ENCODE peak calls at places on chromosome 7, in five cellular contexts. V is HCT116, R is K562, W is GM12878, M is HepG2. L is an unnamed sample.

GRCh38 chr7:27108390-27109127 is 6.1 kb upstream of the HOXA2 start:
- DNase-seq in V (no peak), R (no peak), W (no peak), M (no peak), L (no peak)

GRCh38 chr7:7103343-7104313 is 78.7 kb upstream of the C1GALT1 start:
- DNase-seq in V (peak; percentile 48), R (peak; percentile 42), W (peak; percentile 7), M (peak; percentile 61), L (no peak)

GRCh38 chr7:22900784-22901183 is 78.1 kb upstream of the TOMM7 start:
- DNase-seq in V (no peak), R (no peak), W (no peak), M (no peak), L (no peak)

GRCh38 chr7:14023838-14024237 is 34.4 kb upstream of the ETV1 start:
- DNase-seq in V (no peak), R (no peak), W (no peak), M (no peak), L (no peak)

GRCh38 chr7:5564894-5565293 is 141.3 kb upstream of the TNRC18 start:
- DNase-seq in V (no peak), R (no peak), W (no peak), M (no peak), L (no peak)

GRCh38 chr7:52260046-52260665 is 775.3 kb upstream of the POM121L12 start:
- DNase-seq in V (no peak), R (no peak), W (no peak), M (no peak), L (no peak)

GRCh38 chr7:150856303-150857275 is 4.3 kb downstream of the AOC1 start:
- DNase-seq in V (no peak), R (no peak), W (no peak), M (no peak), L (peak; percentile 38)

GRCh38 chr7:158581440-158582088 is 6.1 kb downstream of the PTPRN2 start:
- DNase-seq in V (no peak), R (no peak), W (no peak), M (peak; percentile 80), L (no peak)

GRCh38 chr7:52352019-52352418 is 683.4 kb upstream of the POM121L12 start:
- DNase-seq in V (no peak), R (no peak), W (no peak), M (no peak), L (no peak)

GRCh38 chr7:71313562-71313961 is 181.6 kb downstream of the GALNT17 start:
- DNase-seq in V (no peak), R (no peak), W (no peak), M (no peak), L (no peak)

GRCh38 chr7:84446991-84447480 is 252.4 kb upstream of the SEMA3A start:
- DNase-seq in V (no peak), R (no peak), W (no peak), M (no peak), L (no peak)

GRCh38 chr7:70032673-70033072 is 434.4 kb downstream of the AUTS2 start:
- DNase-seq in V (no peak), R (no peak), W (no peak), M (no peak), L (no peak)

GRCh38 chr7:106862317-106863183 is 2.5 kb upstream of the PIK3CG start:
- DNase-seq in V (no peak), R (no peak), W (no peak), M (no peak), L (no peak)

GRCh38 chr7:96534221-96534620 is 175.4 kb downstream of the SEM1 start:
- DNase-seq in V (no peak), R (no peak), W (no peak), M (no peak), L (no peak)

GRCh38 chr7:44177570-44178131 is 11.6 kb downstream of the GCK start:
- DNase-seq in V (no peak), R (no peak), W (no peak), M (no peak), L (no peak)

GRCh38 chr7:66697451-66698438 is 42.8 kb upstream of the RABGEF1 start:
- DNase-seq in V (no peak), R (peak; percentile 24), W (no peak), M (peak; percentile 33), L (no peak)

GRCh38 chr7:33423646-33424020 is 294.3 kb downstream of the BBS9 start:
- DNase-seq in V (peak; percentile 10), R (peak; percentile 8), W (peak; percentile 24), M (peak; percentile 16), L (peak; percentile 3)

GRCh38 chr7:41540601-41541000 is 162.3 kb downstream of the INHBA start:
- DNase-seq in V (no peak), R (no peak), W (no peak), M (no peak), L (no peak)

GRCh38 chr7:255038-255435 is 34.9 kb upstream of the FOXL3 start:
- DNase-seq in V (no peak), R (no peak), W (no peak), M (no peak), L (no peak)

GRCh38 chr7:12607134-12607533 is 36.6 kb downstream of the SCIN start:
- DNase-seq in V (no peak), R (no peak), W (no peak), M (no peak), L (no peak)

GRCh38 chr7:55171157-55171556 is 152.3 kb downstream of the EGFR start:
- DNase-seq in V (no peak), R (no peak), W (no peak), M (no peak), L (no peak)

GRCh38 chr7:961546-962400 is 7.3 kb upstream of the ADAP1 start:
- DNase-seq in V (no peak), R (no peak), W (no peak), M (no peak), L (no peak)

DNA sequence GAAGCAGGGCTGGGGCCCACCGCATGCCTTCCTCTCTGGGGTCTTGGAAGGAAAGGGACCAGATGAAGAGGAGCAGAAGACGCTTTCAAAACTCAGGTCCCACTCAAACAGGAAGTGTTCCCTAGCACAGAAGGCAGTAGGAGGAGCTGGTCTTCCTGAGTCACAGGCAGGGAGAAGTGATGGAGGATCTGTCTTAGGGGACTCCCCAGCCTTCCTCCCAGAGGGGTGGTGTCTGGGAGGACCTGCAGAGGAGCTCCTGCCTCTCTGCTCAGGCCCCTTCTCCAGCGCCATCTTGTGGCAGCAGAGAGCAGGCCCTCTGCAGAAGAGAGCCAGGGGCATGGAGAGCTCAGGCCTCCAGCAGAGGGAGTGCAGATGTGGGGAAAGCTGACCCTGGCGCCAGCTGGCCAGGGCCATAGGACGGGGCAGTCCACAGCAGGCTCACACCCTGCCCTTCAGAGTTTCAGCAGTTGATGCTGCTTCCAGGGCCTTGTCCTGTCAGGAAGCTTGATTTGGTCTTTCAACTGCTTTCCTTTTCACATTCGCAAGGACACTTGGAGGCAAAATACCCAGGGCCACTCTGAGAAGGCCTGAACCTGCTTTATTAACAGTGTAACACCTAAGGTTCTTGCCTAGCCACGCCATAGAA is 62.2 kb upstream of the TARP start:
- DNase-seq in V (peak; percentile 73), R (peak; percentile 85), W (peak; percentile 82), M (peak; percentile 77), L (peak; percentile 91)
- TF ChIP-seq SIN3A in V (no peak), R (peak; percentile 61), W (no peak), M (no peak), L (no peak)

GRCh38 chr7:94374721-94375120 is 20.0 kb upstream of the COL1A2 start:
- DNase-seq in V (no peak), R (no peak), W (no peak), M (no peak), L (no peak)

GRCh38 chr7:94375167-94375566 is 19.5 kb upstream of the COL1A2 start:
- DNase-seq in V (no peak), R (no peak), W (no peak), M (no peak), L (no peak)

GRCh38 chr7:94376281-94376680 is 18.4 kb upstream of the COL1A2 start:
- DNase-seq in V (no peak), R (no peak), W (no peak), M (no peak), L (no peak)

GRCh38 chr7:94374231-94374630 is 20.5 kb upstream of the COL1A2 start:
- DNase-seq in V (no peak), R (no peak), W (no peak), M (no peak), L (no peak)

GRCh38 chr7:94375713-94376112 is 19.0 kb upstream of the COL1A2 start:
- DNase-seq in V (no peak), R (no peak), W (no peak), M (no peak), L (no peak)
- TF ChIP-seq CEBPB in V (no peak), R (no peak), W (no peak), M (no peak), L (no peak)

GRCh38 chr7:95433952-95434351 is 876 bp downstream of the PON2 start:
- DNase-seq in V (no peak), R (no peak), W (no peak), M (no peak), L (no peak)

GRCh38 chr7:95433129-95433528 is 1.7 kb downstream of the PON2 start:
- DNase-seq in V (no peak), R (no peak), W (no peak), M (no peak), L (no peak)

GRCh38 chr7:95435422-95435780 is 573 bp upstream of the PON2 start:
- DNase-seq in V (no peak), R (no peak), W (no peak), M (no peak), L (no peak)

GRCh38 chr7:95436407-95436806 is 1.6 kb upstream of the PON2 start:
- DNase-seq in V (no peak), R (no peak), W (no peak), M (no peak), L (no peak)

DNA sequence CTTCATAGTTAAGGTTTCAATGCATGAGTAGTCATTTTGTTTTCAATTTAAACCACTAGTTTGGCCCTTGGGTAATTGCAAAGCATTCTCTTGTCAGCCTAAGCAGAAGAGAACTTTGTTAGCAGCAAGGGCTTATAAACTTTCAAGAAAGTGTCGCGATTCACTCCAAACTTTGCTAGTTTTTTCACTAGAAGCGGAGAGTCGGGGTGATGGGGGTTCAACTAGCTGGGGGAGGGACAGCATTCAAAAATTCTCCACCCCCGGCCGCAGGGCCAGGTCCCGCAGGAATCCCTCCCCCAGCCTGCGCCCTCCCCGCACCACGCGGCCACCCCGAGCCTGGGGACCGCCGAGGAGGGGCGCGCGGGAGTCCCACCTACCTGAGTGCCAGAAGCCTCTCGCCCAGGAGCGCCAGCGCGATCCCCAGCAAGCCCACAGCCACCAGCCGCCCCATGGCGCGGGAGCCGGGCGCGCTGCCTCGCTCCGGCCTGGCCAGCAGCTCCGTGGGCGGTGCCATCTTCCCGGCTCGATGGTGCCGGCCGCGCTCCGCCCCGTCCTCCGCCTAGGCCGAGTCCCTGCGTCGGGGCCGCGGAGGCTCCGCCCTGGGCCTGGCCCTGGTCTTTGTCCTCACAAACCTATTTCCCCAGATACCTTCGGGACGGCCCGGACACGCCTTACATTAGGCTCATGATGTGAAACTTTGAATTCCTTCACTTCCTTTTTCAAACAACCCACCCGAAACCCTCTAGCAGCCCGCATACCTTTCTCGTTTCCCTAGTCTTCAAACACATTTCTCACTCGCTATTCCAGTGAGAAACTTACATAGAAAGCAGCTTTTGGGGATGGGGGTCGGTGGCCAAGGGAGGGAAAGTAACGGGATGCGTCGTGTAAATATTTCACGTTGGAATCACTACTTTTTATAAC is at the start of gene PON2:
- DNase-seq in V (peak; percentile 57), R (peak; percentile 81), W (peak; percentile 55), M (peak; percentile 90), L (peak; percentile 53)
- TF ChIP-seq POLR2A in V (peak; percentile 90), R (peak; percentile 94), W (peak; percentile 55), M (peak; percentile 92), L (peak; percentile 95)

DNA sequence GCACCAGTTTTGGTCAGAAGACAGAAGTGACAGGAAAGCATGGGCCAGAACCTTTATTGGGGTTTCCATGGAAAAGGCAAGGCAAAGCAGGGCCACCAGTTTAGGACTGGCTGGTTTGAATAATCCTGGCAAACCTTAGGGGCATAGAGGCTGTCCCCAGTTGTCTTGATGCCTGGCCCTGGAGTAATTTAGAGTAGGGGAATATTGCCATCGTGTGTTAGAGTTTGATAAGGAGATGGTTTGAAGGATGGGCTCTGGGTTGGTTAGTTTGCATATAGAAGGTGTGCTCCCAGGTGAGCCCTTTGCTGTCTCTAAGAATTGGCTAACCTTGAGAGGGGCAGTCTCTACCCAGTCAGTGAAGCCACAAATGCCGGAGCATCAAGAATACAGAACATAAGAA is 79.6 kb downstream of the ZNF777 start:
- DNase-seq in V (no peak), R (no peak), W (no peak), M (no peak), L (no peak)
- TF ChIP-seq SIN3A in V (no peak), R (no peak), W (no peak), M (no peak), L (no peak)

L was measured in H1.